ENCODE peak calls at places on chromosomes 1 and 21, in seven cellular contexts. G, W, U, J, V, F and P are unnamed samples.

GRCh38 chr1:212760126-212760823 is 31.3 kb downstream of the NSL1 start:
- DNase-seq in U (no peak), J (peak), V (no peak), F (peak), G (no peak), W (no peak), P (no peak)

GRCh38 chr1:26237230-26237966 is 3.4 kb downstream of the CEP85 start:
- DNase-seq in W (no peak), J (no peak), U (peak), G (no peak), F (no peak), V (no peak), P (no peak)

GRCh38 chr21:25563399-25564116 is 43.7 kb downstream of the MRPL39 start:
- DNase-seq in G (no peak), U (peak), J (no peak), F (peak), W (no peak), V (no peak), P (no peak)

GRCh38 chr1:204924013-204924759 is 53.5 kb downstream of the NFASC start:
- DNase-seq in V (no peak), F (no peak), U (peak), W (no peak), G (no peak), J (no peak), P (no peak)

GRCh38 chr1:43443197-43443946 is 10.4 kb downstream of the HYI start:
- DNase-seq in W (no peak), J (no peak), U (no peak), V (no peak), F (no peak), G (no peak), P (no peak)

GRCh38 chr1:38133304-38133703 is 86.7 kb upstream of the POU3F1 start:
- DNase-seq in U (no peak), V (no peak), J (no peak), G (no peak), W (no peak), F (no peak), P (no peak)

GRCh38 chr1:171226757-171227370 is 21.4 kb upstream of the FMO1 start:
- DNase-seq in V (no peak), W (no peak), U (peak), G (peak), J (peak), F (peak), P (peak)

GRCh38 chr21:39852021-39852721 is 15.1 kb upstream of the PCP4 start:
- DNase-seq in U (no peak), V (no peak), W (no peak), F (no peak), J (no peak), G (no peak), P (no peak)

GRCh38 chr1:156467906-156468305 is 32.7 kb downstream of the MEF2D start:
- DNase-seq in W (no peak), F (no peak), G (no peak), J (no peak), V (no peak), U (no peak), P (no peak)

GRCh38 chr1:155003766-155004351 is 1.3 kb downstream of the ZBTB7B start:
- DNase-seq in G (no peak), U (peak), W (peak), J (no peak), V (peak), F (peak), P (peak)

GRCh38 chr21:32256226-32256625 is 22.6 kb downstream of the MIS18A start:
- DNase-seq in G (no peak), U (no peak), F (no peak), V (no peak), J (no peak), W (no peak), P (no peak)

GRCh38 chr1:8116892-8117262 is 90.8 kb upstream of the ERRFI1 start:
- DNase-seq in W (peak), G (no peak), F (no peak), J (no peak), V (peak), U (peak), P (peak)

GRCh38 chr1:36934061-36934460 is 100.3 kb downstream of the GRIK3 start:
- DNase-seq in W (no peak), G (no peak), J (no peak), F (no peak), V (no peak), U (no peak), P (no peak)

GRCh38 chr1:96865731-96866684 is 144.4 kb downstream of the PTBP2 start:
- DNase-seq in U (peak), J (no peak), F (no peak), W (no peak), G (no peak), V (no peak), P (peak)

GRCh38 chr1:25037174-25038074 is 107.3 kb upstream of the RUNX3 start:
- DNase-seq in W (no peak), F (peak), J (peak), U (no peak), V (no peak), G (peak), P (no peak)

GRCh38 chr21:42699196-42699595 is 45.8 kb downstream of the PDE9A start:
- DNase-seq in W (no peak), F (no peak), V (no peak), U (no peak), J (no peak), G (no peak), P (no peak)

GRCh38 chr1:106978477-106979322 is 77.8 kb upstream of the PRMT6 start:
- DNase-seq in J (no peak), V (no peak), W (no peak), G (no peak), F (no peak), U (no peak), P (no peak)

GRCh38 chr1:59249738-59250137 is 47.2 kb upstream of the FGGY start:
- DNase-seq in V (no peak), J (no peak), U (no peak), F (no peak), G (no peak), W (no peak), P (no peak)

GRCh38 chr21:42468511-42469131 is 27.4 kb downstream of the RSPH1 start:
- DNase-seq in U (peak), J (no peak), V (no peak), W (no peak), G (no peak), F (no peak), P (no peak)

GRCh38 chr1:9481048-9481447 is 58.2 kb upstream of the SLC25A33 start:
- DNase-seq in V (no peak), W (no peak), F (no peak), G (no peak), U (no peak), J (no peak), P (no peak)

GRCh38 chr1:87329756-87330200 is 1.1 kb downstream of the LMO4 start:
- DNase-seq in G (no peak), V (no peak), U (peak), W (no peak), F (peak), J (no peak), P (no peak)

GRCh38 chr1:87333692-87334347 is 5.1 kb downstream of the LMO4 start:
- DNase-seq in W (no peak), J (no peak), G (no peak), U (peak), F (peak), V (no peak), P (no peak)

GRCh38 chr1:87330954-87331318 is 2.3 kb downstream of the LMO4 start:
- DNase-seq in V (no peak), G (no peak), J (no peak), W (no peak), F (no peak), U (no peak), P (no peak)

GRCh38 chr1:87330201-87330953 is 1.7 kb downstream of the LMO4 start:
- DNase-seq in G (no peak), F (peak), U (peak), V (no peak), W (no peak), J (no peak), P (no peak)

GRCh38 chr1:87331319-87332269 is 2.9 kb downstream of the LMO4 start:
- DNase-seq in U (peak), G (peak), V (peak), J (peak), F (peak), W (peak), P (peak)
- TF ChIP-seq CTCF in U (no peak), G (peak), V (no peak), J (no peak), F (no peak), W (no peak), P (peak)

GRCh38 chr1:226662704-226663326 is 76.3 kb downstream of the ITPKB start:
- DNase-seq in W (peak), V (peak), G (no peak), U (peak), F (peak), J (no peak), P (peak)
- TF ChIP-seq CTCF in W (no peak), V (no peak), G (no peak), U (no peak), F (no peak), J (no peak), P (no peak)

DNA sequence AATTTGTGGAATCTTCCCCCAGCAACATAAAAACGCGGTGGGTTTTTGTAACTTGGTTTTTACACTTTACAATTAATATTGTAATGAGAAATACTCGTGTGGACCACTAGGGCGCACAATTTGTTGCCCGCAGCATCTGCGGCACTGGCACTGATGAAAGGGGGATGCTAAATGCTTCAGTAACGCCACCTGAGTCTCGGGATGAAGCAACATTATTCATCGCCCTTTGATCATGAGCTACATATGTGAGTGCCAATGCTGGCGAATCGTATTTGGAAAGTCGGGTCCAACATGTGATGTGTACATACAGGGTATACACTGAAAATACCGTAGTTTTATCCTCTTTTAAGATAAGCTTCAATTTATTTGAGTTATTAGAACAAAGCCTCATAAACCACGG is 34.2 kb upstream of the COX20 start:
- DNase-seq in U (no peak), W (no peak), J (peak), V (no peak), F (peak), G (peak), P (no peak)
- TF ChIP-seq CTCF in U (peak), W (peak), J (peak), V (peak), F (peak), G (peak), P (peak)

GRCh38 chr1:178052650-178053461 is 41.0 kb upstream of the RASAL2 start:
- DNase-seq in V (no peak), W (no peak), U (peak), G (no peak), J (peak), F (no peak), P (no peak)

GRCh38 chr1:178055779-178056471 is 38.0 kb upstream of the RASAL2 start:
- DNase-seq in W (no peak), F (no peak), J (no peak), G (no peak), V (peak), U (no peak), P (no peak)

GRCh38 chr1:178057863-178058576 is 35.9 kb upstream of the RASAL2 start:
- DNase-seq in W (peak), F (no peak), J (peak), U (peak), G (no peak), V (no peak), P (peak)

GRCh38 chr1:178057131-178057765 is 36.7 kb upstream of the RASAL2 start:
- DNase-seq in V (no peak), W (no peak), F (no peak), J (no peak), U (no peak), G (no peak), P (no peak)

DNA sequence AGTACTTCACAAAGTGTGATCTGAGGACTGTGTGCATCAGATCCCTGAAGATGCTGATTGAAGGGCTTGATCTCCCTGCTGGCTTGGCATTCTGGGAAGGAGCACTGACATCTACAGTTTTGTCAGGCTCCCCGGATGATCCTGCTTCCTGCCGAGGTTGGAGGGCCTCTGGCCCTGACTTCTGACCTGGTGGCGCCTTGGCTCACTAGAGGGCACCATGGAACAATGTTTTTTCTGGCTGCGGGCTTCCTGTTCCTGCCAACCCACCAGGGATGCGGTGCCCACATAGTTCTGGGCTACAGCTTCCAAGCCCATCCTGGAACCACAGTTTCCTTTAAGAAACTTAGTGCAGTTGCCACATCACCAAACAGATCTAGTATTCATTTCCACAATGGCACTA is 38.8 kb upstream of the RASAL2 start:
- DNase-seq in G (peak), F (peak), W (peak), V (peak), J (peak), U (no peak), P (no peak)
- TF ChIP-seq CTCF in G (no peak), F (no peak), W (peak), V (peak), J (no peak), U (no peak), P (peak)

GRCh38 chr1:184583837-184584236 is 170.8 kb downstream of the EDEM3 start:
- DNase-seq in G (no peak), U (no peak), V (no peak), J (no peak), F (no peak), W (no peak), P (no peak)
- TF ChIP-seq CTCF in G (no peak), U (no peak), V (no peak), J (no peak), F (no peak), W (no peak), P (no peak)